ENCODE peak calls at places on chromosomes 2 and 18, in seven cellular contexts. One of them, this sample, is unnamed.

GRCh38 chr2:146844226-146844990 is 1000.4 kb upstream of the ACVR2A start:
- DNase-seq in progenitor cell of endocrine pancreas: no peak
- DNase-seq in pancreas: no peak
- DNase-seq in lower leg skin: no peak
- DNase-seq in sigmoid colon: no peak
- DNase-seq in nephron progenitor cell: no peak
- DNase-seq in GM13977: no peak
- DNase-seq in this sample: no peak

GRCh38 chr18:58297198-58297597 is 253.2 kb downstream of the NEDD4L start:
- DNase-seq in progenitor cell of endocrine pancreas: no peak
- DNase-seq in pancreas: no peak
- DNase-seq in lower leg skin: no peak
- DNase-seq in sigmoid colon: no peak
- DNase-seq in nephron progenitor cell: no peak
- DNase-seq in GM13977: no peak
- DNase-seq in this sample: no peak

GRCh38 chr2:120856421-120856862 is 120.8 kb downstream of the GLI2 start:
- DNase-seq in progenitor cell of endocrine pancreas: no peak
- DNase-seq in pancreas: peak; percentile 34
- DNase-seq in lower leg skin: no peak
- DNase-seq in sigmoid colon: peak; percentile 72
- DNase-seq in nephron progenitor cell: no peak
- DNase-seq in GM13977: no peak
- DNase-seq in this sample: no peak

GRCh38 chr2:166593403-166593802 is 99.4 kb upstream of the SCN7A start:
- DNase-seq in progenitor cell of endocrine pancreas: no peak
- DNase-seq in pancreas: no peak
- DNase-seq in lower leg skin: no peak
- DNase-seq in sigmoid colon: no peak
- DNase-seq in nephron progenitor cell: no peak
- DNase-seq in GM13977: no peak
- DNase-seq in this sample: no peak

GRCh38 chr2:203470371-203470770 is 64.7 kb downstream of the RAPH1 start:
- DNase-seq in progenitor cell of endocrine pancreas: no peak
- DNase-seq in pancreas: no peak
- DNase-seq in lower leg skin: no peak
- DNase-seq in sigmoid colon: no peak
- DNase-seq in nephron progenitor cell: no peak
- DNase-seq in GM13977: no peak
- DNase-seq in this sample: no peak

GRCh38 chr2:240430595-240430994 is 4.9 kb upstream of the GPC1 start:
- DNase-seq in progenitor cell of endocrine pancreas: peak; percentile 8
- DNase-seq in pancreas: peak; percentile 45
- DNase-seq in lower leg skin: no peak
- DNase-seq in sigmoid colon: peak; percentile 41
- DNase-seq in nephron progenitor cell: no peak
- DNase-seq in GM13977: no peak
- DNase-seq in this sample: no peak

GRCh38 chr2:237490009-237490804 is 3.2 kb downstream of the MLPH start:
- DNase-seq in progenitor cell of endocrine pancreas: no peak
- DNase-seq in pancreas: no peak
- DNase-seq in lower leg skin: no peak
- DNase-seq in sigmoid colon: no peak
- DNase-seq in nephron progenitor cell: no peak
- DNase-seq in GM13977: no peak
- DNase-seq in this sample: no peak

GRCh38 chr18:48548404-48548771 is 9.6 kb downstream of the CTIF start:
- DNase-seq in progenitor cell of endocrine pancreas: no peak
- DNase-seq in pancreas: no peak
- DNase-seq in lower leg skin: peak; percentile 31
- DNase-seq in sigmoid colon: peak; percentile 80
- DNase-seq in nephron progenitor cell: no peak
- DNase-seq in GM13977: no peak
- DNase-seq in this sample: no peak

GRCh38 chr18:78975282-78975681 is 4.3 kb upstream of the SALL3 start:
- DNase-seq in progenitor cell of endocrine pancreas: no peak
- DNase-seq in pancreas: no peak
- DNase-seq in lower leg skin: no peak
- DNase-seq in sigmoid colon: no peak
- DNase-seq in nephron progenitor cell: no peak
- DNase-seq in GM13977: no peak
- DNase-seq in this sample: no peak

GRCh38 chr2:170394988-170395387 is 217.0 kb downstream of the MYO3B start:
- DNase-seq in progenitor cell of endocrine pancreas: no peak
- DNase-seq in pancreas: no peak
- DNase-seq in lower leg skin: no peak
- DNase-seq in sigmoid colon: no peak
- DNase-seq in nephron progenitor cell: no peak
- DNase-seq in GM13977: no peak
- DNase-seq in this sample: no peak

GRCh38 chr2:170530803-170531564 is 184.2 kb upstream of the SP5 start:
- DNase-seq in progenitor cell of endocrine pancreas: no peak
- DNase-seq in pancreas: no peak
- DNase-seq in lower leg skin: no peak
- DNase-seq in sigmoid colon: no peak
- DNase-seq in nephron progenitor cell: no peak
- DNase-seq in GM13977: no peak
- DNase-seq in this sample: no peak

GRCh38 chr2:181985632-181986205 is at the start of gene PPP1R1C:
- DNase-seq in progenitor cell of endocrine pancreas: no peak
- DNase-seq in pancreas: no peak
- DNase-seq in lower leg skin: no peak
- DNase-seq in sigmoid colon: no peak
- DNase-seq in nephron progenitor cell: no peak
- DNase-seq in GM13977: no peak
- DNase-seq in this sample: no peak

GRCh38 chr2:157291018-157291417 is 33.5 kb downstream of the GALNT5 start:
- DNase-seq in progenitor cell of endocrine pancreas: no peak
- DNase-seq in pancreas: no peak
- DNase-seq in lower leg skin: no peak
- DNase-seq in sigmoid colon: no peak
- DNase-seq in nephron progenitor cell: no peak
- DNase-seq in GM13977: no peak
- DNase-seq in this sample: no peak

GRCh38 chr2:111119847-111120252 is 864 bp upstream of the BCL2L11 start:
- DNase-seq in progenitor cell of endocrine pancreas: no peak
- DNase-seq in pancreas: no peak
- DNase-seq in lower leg skin: no peak
- DNase-seq in sigmoid colon: no peak
- DNase-seq in nephron progenitor cell: no peak
- DNase-seq in GM13977: peak; percentile 42
- DNase-seq in this sample: peak; percentile 40

GRCh38 chr2:10447300-10448207 is 573 bp downstream of the ODC1 start:
- DNase-seq in progenitor cell of endocrine pancreas: peak; percentile 29
- DNase-seq in pancreas: no peak
- DNase-seq in lower leg skin: no peak
- DNase-seq in sigmoid colon: no peak
- DNase-seq in nephron progenitor cell: no peak
- DNase-seq in GM13977: peak; percentile 83
- DNase-seq in this sample: no peak

GRCh38 chr2:231246171-231246842 is 47.9 kb downstream of the ARMC9 start:
- DNase-seq in progenitor cell of endocrine pancreas: no peak
- DNase-seq in pancreas: no peak
- DNase-seq in lower leg skin: no peak
- DNase-seq in sigmoid colon: no peak
- DNase-seq in nephron progenitor cell: no peak
- DNase-seq in GM13977: no peak
- DNase-seq in this sample: no peak

GRCh38 chr2:231241755-231242507 is 43.5 kb downstream of the ARMC9 start:
- DNase-seq in progenitor cell of endocrine pancreas: no peak
- DNase-seq in pancreas: no peak
- DNase-seq in lower leg skin: peak; percentile 40
- DNase-seq in sigmoid colon: peak; percentile 75
- DNase-seq in nephron progenitor cell: no peak
- DNase-seq in GM13977: no peak
- DNase-seq in this sample: no peak

GRCh38 chr2:231243883-231244282 is 45.5 kb downstream of the ARMC9 start:
- DNase-seq in progenitor cell of endocrine pancreas: no peak
- DNase-seq in pancreas: no peak
- DNase-seq in lower leg skin: no peak
- DNase-seq in sigmoid colon: no peak
- DNase-seq in nephron progenitor cell: no peak
- DNase-seq in GM13977: no peak
- DNase-seq in this sample: no peak

GRCh38 chr2:231244382-231245252 is 46.2 kb downstream of the ARMC9 start:
- DNase-seq in progenitor cell of endocrine pancreas: no peak
- DNase-seq in pancreas: no peak
- DNase-seq in lower leg skin: no peak
- DNase-seq in sigmoid colon: no peak
- DNase-seq in nephron progenitor cell: no peak
- DNase-seq in GM13977: no peak
- DNase-seq in this sample: no peak

GRCh38 chr2:231245253-231246094 is 47.0 kb downstream of the ARMC9 start:
- DNase-seq in progenitor cell of endocrine pancreas: no peak
- DNase-seq in pancreas: no peak
- DNase-seq in lower leg skin: peak; percentile 24
- DNase-seq in sigmoid colon: no peak
- DNase-seq in nephron progenitor cell: no peak
- DNase-seq in GM13977: no peak
- DNase-seq in this sample: no peak
- TF ChIP-seq CTCF in progenitor cell of endocrine pancreas: no peak
- TF ChIP-seq CTCF in pancreas: no peak
- TF ChIP-seq CTCF in lower leg skin: no peak
- TF ChIP-seq CTCF in sigmoid colon: no peak
- TF ChIP-seq CTCF in nephron progenitor cell: no peak
- TF ChIP-seq CTCF in GM13977: peak; percentile 43
- TF ChIP-seq CTCF in this sample: no peak

GRCh38 chr2:31822587-31822986 is 188.2 kb downstream of the MEMO1 start:
- DNase-seq in progenitor cell of endocrine pancreas: no peak
- DNase-seq in pancreas: no peak
- DNase-seq in lower leg skin: no peak
- DNase-seq in sigmoid colon: no peak
- DNase-seq in nephron progenitor cell: no peak
- DNase-seq in GM13977: no peak
- DNase-seq in this sample: no peak
- TF ChIP-seq CTCF in progenitor cell of endocrine pancreas: no peak
- TF ChIP-seq CTCF in pancreas: no peak
- TF ChIP-seq CTCF in lower leg skin: no peak
- TF ChIP-seq CTCF in sigmoid colon: no peak
- TF ChIP-seq CTCF in nephron progenitor cell: no peak
- TF ChIP-seq CTCF in GM13977: no peak
- TF ChIP-seq CTCF in this sample: no peak

DNA sequence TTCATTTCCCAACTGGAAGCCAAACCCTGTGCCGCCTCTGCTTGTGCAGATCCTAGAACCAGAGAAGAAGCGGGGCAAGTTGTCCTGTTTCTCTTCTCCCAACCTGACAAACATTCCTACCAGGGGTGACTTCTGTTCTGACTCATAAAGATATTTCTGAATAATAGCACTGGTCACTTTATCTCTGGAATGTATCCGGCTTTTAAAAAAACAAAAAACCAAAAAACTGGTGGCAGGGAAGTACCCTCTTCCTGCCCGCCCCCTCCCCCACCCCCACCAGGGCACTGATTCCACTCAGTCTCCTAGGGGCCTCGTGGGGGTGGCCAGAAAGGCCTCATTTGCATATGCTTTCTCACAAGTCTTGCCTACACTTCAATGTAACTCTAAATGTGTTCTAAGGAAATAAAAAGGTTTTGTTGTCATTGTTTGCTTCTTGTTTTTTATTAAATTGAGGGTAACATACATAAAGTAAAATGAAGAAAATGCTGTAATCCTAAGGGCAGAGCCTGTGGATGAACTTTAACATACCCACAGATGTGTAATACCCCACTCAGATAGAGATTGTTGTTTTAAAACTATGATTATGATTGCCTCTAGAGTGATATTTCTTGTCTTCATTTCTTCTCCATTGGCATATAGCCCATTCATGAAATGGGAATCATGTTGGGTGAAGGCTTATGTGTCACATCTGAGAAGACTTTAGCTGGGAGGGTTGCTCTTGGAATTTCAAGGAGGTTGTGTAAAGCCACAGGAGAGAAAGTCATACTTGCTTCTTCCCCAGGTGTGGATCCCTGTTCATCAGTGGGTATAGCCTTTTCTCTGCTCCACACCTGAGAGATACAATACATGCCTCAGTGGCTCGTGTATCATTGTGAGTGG is 5.3 kb upstream of the FOSL2 start:
- DNase-seq in progenitor cell of endocrine pancreas: no peak
- DNase-seq in pancreas: no peak
- DNase-seq in lower leg skin: no peak
- DNase-seq in sigmoid colon: no peak
- DNase-seq in nephron progenitor cell: no peak
- DNase-seq in GM13977: no peak
- DNase-seq in this sample: no peak
- TF ChIP-seq CTCF in progenitor cell of endocrine pancreas: no peak
- TF ChIP-seq CTCF in pancreas: no peak
- TF ChIP-seq CTCF in lower leg skin: no peak
- TF ChIP-seq CTCF in sigmoid colon: no peak
- TF ChIP-seq CTCF in nephron progenitor cell: no peak
- TF ChIP-seq CTCF in GM13977: no peak
- TF ChIP-seq CTCF in this sample: no peak

GRCh38 chr2:71154798-71155197 is 24.4 kb downstream of the MPHOSPH10 start:
- DNase-seq in progenitor cell of endocrine pancreas: no peak
- DNase-seq in pancreas: no peak
- DNase-seq in lower leg skin: no peak
- DNase-seq in sigmoid colon: no peak
- DNase-seq in nephron progenitor cell: no peak
- DNase-seq in GM13977: peak; percentile 53
- DNase-seq in this sample: no peak
- TF ChIP-seq CTCF in progenitor cell of endocrine pancreas: peak; percentile 13
- TF ChIP-seq CTCF in pancreas: no peak
- TF ChIP-seq CTCF in lower leg skin: no peak
- TF ChIP-seq CTCF in sigmoid colon: no peak
- TF ChIP-seq CTCF in nephron progenitor cell: no peak
- TF ChIP-seq CTCF in GM13977: peak; percentile 63
- TF ChIP-seq CTCF in this sample: no peak

GRCh38 chr18:22987547-22988182 is 54.5 kb downstream of the RBBP8 start:
- DNase-seq in progenitor cell of endocrine pancreas: no peak
- DNase-seq in pancreas: no peak
- DNase-seq in lower leg skin: no peak
- DNase-seq in sigmoid colon: no peak
- DNase-seq in nephron progenitor cell: no peak
- DNase-seq in GM13977: no peak
- DNase-seq in this sample: no peak

GRCh38 chr18:22985250-22985649 is 52.1 kb downstream of the RBBP8 start:
- DNase-seq in progenitor cell of endocrine pancreas: no peak
- DNase-seq in pancreas: no peak
- DNase-seq in lower leg skin: no peak
- DNase-seq in sigmoid colon: no peak
- DNase-seq in nephron progenitor cell: no peak
- DNase-seq in GM13977: no peak
- DNase-seq in this sample: no peak

GRCh38 chr18:22983175-22983574 is 50.0 kb downstream of the RBBP8 start:
- DNase-seq in progenitor cell of endocrine pancreas: no peak
- DNase-seq in pancreas: no peak
- DNase-seq in lower leg skin: no peak
- DNase-seq in sigmoid colon: no peak
- DNase-seq in nephron progenitor cell: no peak
- DNase-seq in GM13977: no peak
- DNase-seq in this sample: no peak

DNA sequence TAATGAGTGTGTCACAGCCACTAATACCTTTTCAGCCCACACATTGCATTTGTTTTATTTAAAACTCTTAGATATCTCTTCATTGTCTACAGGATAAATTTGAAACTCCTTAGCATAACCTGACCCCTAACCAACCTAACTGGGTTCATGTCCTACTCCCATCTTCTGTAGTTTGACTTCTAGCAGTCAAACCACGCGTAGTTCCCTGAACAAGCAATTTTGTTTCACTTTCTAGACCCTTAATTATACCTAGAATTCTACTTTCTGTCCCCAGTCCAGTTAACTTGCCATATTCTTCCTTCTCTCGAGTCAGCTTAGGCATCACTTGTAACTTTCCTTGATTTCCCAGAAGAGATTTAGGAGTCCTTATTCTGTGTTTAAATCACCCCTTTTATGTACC is 55.1 kb downstream of the RBBP8 start:
- DNase-seq in progenitor cell of endocrine pancreas: no peak
- DNase-seq in pancreas: no peak
- DNase-seq in lower leg skin: no peak
- DNase-seq in sigmoid colon: no peak
- DNase-seq in nephron progenitor cell: no peak
- DNase-seq in GM13977: no peak
- DNase-seq in this sample: no peak
- TF ChIP-seq CTCF in progenitor cell of endocrine pancreas: no peak
- TF ChIP-seq CTCF in pancreas: no peak
- TF ChIP-seq CTCF in lower leg skin: no peak
- TF ChIP-seq CTCF in sigmoid colon: no peak
- TF ChIP-seq CTCF in nephron progenitor cell: no peak
- TF ChIP-seq CTCF in GM13977: no peak
- TF ChIP-seq CTCF in this sample: no peak

This sample was measured in mesothelial cell of epicardium.